ENCODE peak calls at places on chromosomes 1 and 21, in five cellular contexts. E, T, V, P and B are unnamed samples.

GRCh38 chr1:165073402-165074007 is 283.0 kb downstream of the LMX1A start:
- DNase-seq in E (no peak), T (peak; percentile 79), V (peak; percentile 41), P (no peak), B (no peak)

GRCh38 chr1:186139115-186139514 is 235.9 kb downstream of the TPR start:
- DNase-seq in E (no peak), T (no peak), V (no peak), P (no peak), B (no peak)

GRCh38 chr1:113987259-113987658 is 8.0 kb downstream of the OLFML3 start:
- DNase-seq in E (no peak), T (no peak), V (no peak), P (no peak), B (no peak)

GRCh38 chr21:26788783-26789182 is 56.4 kb downstream of the ADAMTS1 start:
- DNase-seq in E (no peak), T (no peak), V (no peak), P (no peak), B (no peak)

GRCh38 chr1:236354330-236355147 is 39.5 kb upstream of the EDARADD start:
- DNase-seq in E (no peak), T (no peak), V (peak; percentile 77), P (no peak), B (no peak)

GRCh38 chr1:21251773-21252471 is 38.3 kb downstream of the ECE1 start:
- DNase-seq in E (peak; percentile 57), T (peak; percentile 96), V (peak; percentile 98), P (peak; percentile 53), B (no peak)

GRCh38 chr1:196577386-196577785 is 30.9 kb downstream of the KCNT2 start:
- DNase-seq in E (no peak), T (no peak), V (no peak), P (no peak), B (no peak)

GRCh38 chr1:53371121-53371666 is 43.3 kb upstream of the LRP8 start:
- DNase-seq in E (no peak), T (no peak), V (no peak), P (no peak), B (no peak)

GRCh38 chr1:31745071-31745897 is 18.9 kb downstream of the ADGRB2 start:
- DNase-seq in E (peak; percentile 50), T (peak; percentile 64), V (no peak), P (peak; percentile 54), B (no peak)

GRCh38 chr1:162213281-162213909 is 143.9 kb downstream of the NOS1AP start:
- DNase-seq in E (peak; percentile 79), T (peak; percentile 94), V (peak; percentile 80), P (peak; percentile 53), B (peak; percentile 77)

GRCh38 chr1:184340984-184341383 is 45.8 kb upstream of the C1orf21 start:
- DNase-seq in E (no peak), T (no peak), V (no peak), P (no peak), B (no peak)
- TF ChIP-seq CTCF in E (no peak), T (peak; percentile 41), V (peak; percentile 38), P (no peak), B (no peak)

GRCh38 chr1:223714421-223714724 is 2.0 kb downstream of the CAPN2 start:
- DNase-seq in E (no peak), T (no peak), V (no peak), P (no peak), B (no peak)

GRCh38 chr1:223712856-223713494 is 636 bp downstream of the CAPN2 start:
- DNase-seq in E (peak; percentile 50), T (no peak), V (no peak), P (no peak), B (peak; percentile 38)

GRCh38 chr1:223714849-223715709 is 2.7 kb downstream of the CAPN2 start:
- DNase-seq in E (no peak), T (peak; percentile 97), V (peak; percentile 95), P (no peak), B (no peak)

GRCh38 chr1:223712184-223712855 is at the start of gene CAPN2:
- DNase-seq in E (peak; percentile 90), T (peak; percentile 96), V (peak; percentile 85), P (peak; percentile 77), B (peak; percentile 82)

GRCh38 chr1:223713546-223714420 is 1.4 kb downstream of the CAPN2 start:
- DNase-seq in E (no peak), T (peak; percentile 69), V (no peak), P (no peak), B (no peak)
- H3K4me1 ChIP-seq in E (no peaks in the 10 kb centered on the region), T (peaks cover 82% of the 10 kb centered on the region), V (peaks cover 27% of the 10 kb centered on the region), P (peaks cover 15% of the 10 kb centered on the region), B (no peaks in the 10 kb centered on the region)

GRCh38 chr1:156860639-156861423 is at the start of gene NTRK1:
- DNase-seq in E (no peak), T (peak; percentile 38), V (peak; percentile 30), P (no peak), B (no peak)
- H3K27me3 ChIP-seq in E (peaks cover 13% of the 10 kb centered on the region), T (peaks cover 45% of the 10 kb centered on the region), V (peaks cover 72% of the 10 kb centered on the region), P (peaks cover 6% of the 10 kb centered on the region), B (no peaks in the 10 kb centered on the region)

GRCh38 chr1:158117854-158118691 is 62.6 kb upstream of the CD1D start:
- DNase-seq in E (peak; percentile 38), T (peak; percentile 32), V (peak; percentile 26), P (no peak), B (peak; percentile 19)
- TF ChIP-seq CTCF in E (peak; percentile 31), T (peak; percentile 63), V (peak; percentile 70), P (no peak), B (peak; percentile 16)

DNA sequence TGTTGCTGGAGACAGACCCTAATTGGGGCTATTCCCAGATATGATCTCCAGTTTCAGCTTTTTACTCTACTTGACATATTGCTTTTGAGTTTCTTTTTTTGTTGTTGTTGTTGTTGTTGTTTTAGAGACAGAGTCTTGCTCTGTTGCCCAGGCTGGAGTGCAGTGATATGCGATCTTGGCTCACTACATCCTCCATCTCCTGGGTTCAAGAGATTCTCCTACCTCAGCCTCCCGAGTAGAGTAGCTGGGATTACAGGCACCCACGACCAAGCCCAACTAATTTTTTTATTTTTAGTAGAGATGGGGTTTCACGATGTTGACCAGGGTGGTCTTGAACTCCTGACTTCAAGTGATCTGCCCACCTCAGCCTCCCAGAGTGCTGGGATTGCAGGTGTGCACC is 1.3 kb upstream of the SRP9 start:
- DNase-seq in E (no peak), T (no peak), V (no peak), P (no peak), B (no peak)
- H3K4me1 ChIP-seq in E (no peaks in the 10 kb centered on the region), T (peaks cover 53% of the 10 kb centered on the region), V (no peaks in the 10 kb centered on the region), P (peaks cover 18% of the 10 kb centered on the region), B (peaks cover 17% of the 10 kb centered on the region)